ENCODE peak calls at places on chromosomes 3 and 15, in ten cellular contexts. One of them, this sample, is unnamed.

GRCh38 chr15:64877435-64877834 is 34.3 kb upstream of the ANKDD1A start:
- DNase-seq in upper lobe of left lung: peak
- DNase-seq in ovary: peak
- DNase-seq in IMR-90: no peak
- DNase-seq in NB4: peak
- DNase-seq in GM12892: no peak
- DNase-seq in gastrocnemius medialis: peak
- DNase-seq in stomach: peak
- DNase-seq in H54: peak
- DNase-seq in erythroblast: no peak
- DNase-seq in this sample: peak

GRCh38 chr15:33226559-33227181 is 32.2 kb upstream of the FMN1 start:
- DNase-seq in upper lobe of left lung: peak
- DNase-seq in ovary: no peak
- DNase-seq in IMR-90: no peak
- DNase-seq in NB4: peak
- DNase-seq in GM12892: no peak
- DNase-seq in gastrocnemius medialis: peak
- DNase-seq in stomach: peak
- DNase-seq in H54: peak
- DNase-seq in erythroblast: peak
- DNase-seq in this sample: peak

GRCh38 chr15:91209318-91209717 is 109.3 kb downstream of the SV2B start:
- DNase-seq in upper lobe of left lung: peak
- DNase-seq in ovary: no peak
- DNase-seq in IMR-90: no peak
- DNase-seq in NB4: no peak
- DNase-seq in GM12892: no peak
- DNase-seq in gastrocnemius medialis: no peak
- DNase-seq in stomach: no peak
- DNase-seq in H54: no peak
- DNase-seq in erythroblast: no peak
- DNase-seq in this sample: no peak

GRCh38 chr15:83904107-83904720 is 250.3 kb downstream of the ADAMTSL3 start:
- DNase-seq in upper lobe of left lung: no peak
- DNase-seq in ovary: peak
- DNase-seq in IMR-90: peak
- DNase-seq in NB4: peak
- DNase-seq in GM12892: no peak
- DNase-seq in gastrocnemius medialis: no peak
- DNase-seq in stomach: no peak
- DNase-seq in H54: no peak
- DNase-seq in erythroblast: no peak
- DNase-seq in this sample: no peak

GRCh38 chr15:59492389-59493377 is 54.7 kb downstream of the FAM81A start:
- DNase-seq in upper lobe of left lung: peak
- DNase-seq in ovary: peak
- DNase-seq in IMR-90: peak
- DNase-seq in NB4: peak
- DNase-seq in GM12892: peak
- DNase-seq in gastrocnemius medialis: peak
- DNase-seq in stomach: peak
- DNase-seq in H54: peak
- DNase-seq in erythroblast: peak
- DNase-seq in this sample: peak

GRCh38 chr15:76060098-76060989 is 559 bp downstream of the TMEM266 start:
- DNase-seq in upper lobe of left lung: no peak
- DNase-seq in ovary: no peak
- DNase-seq in IMR-90: no peak
- DNase-seq in NB4: peak
- DNase-seq in GM12892: peak
- DNase-seq in gastrocnemius medialis: no peak
- DNase-seq in stomach: no peak
- DNase-seq in H54: no peak
- DNase-seq in erythroblast: no peak
- DNase-seq in this sample: no peak

GRCh38 chr3:72155391-72156064 is 370.6 kb upstream of the PROK2 start:
- DNase-seq in upper lobe of left lung: no peak
- DNase-seq in ovary: peak
- DNase-seq in IMR-90: peak
- DNase-seq in NB4: peak
- DNase-seq in GM12892: no peak
- DNase-seq in gastrocnemius medialis: peak
- DNase-seq in stomach: peak
- DNase-seq in H54: peak
- DNase-seq in erythroblast: no peak
- DNase-seq in this sample: peak

GRCh38 chr15:60444289-60444912 is 34.5 kb downstream of the ICE2 start:
- DNase-seq in upper lobe of left lung: no peak
- DNase-seq in ovary: no peak
- DNase-seq in IMR-90: peak
- DNase-seq in NB4: peak
- DNase-seq in GM12892: no peak
- DNase-seq in gastrocnemius medialis: no peak
- DNase-seq in stomach: no peak
- DNase-seq in H54: no peak
- DNase-seq in erythroblast: no peak
- DNase-seq in this sample: no peak

GRCh38 chr3:141998674-141999290 is 122.3 kb downstream of the ATP1B3 start:
- DNase-seq in upper lobe of left lung: no peak
- DNase-seq in ovary: no peak
- DNase-seq in IMR-90: peak
- DNase-seq in NB4: peak
- DNase-seq in GM12892: no peak
- DNase-seq in gastrocnemius medialis: no peak
- DNase-seq in stomach: no peak
- DNase-seq in H54: no peak
- DNase-seq in erythroblast: peak
- DNase-seq in this sample: no peak

GRCh38 chr15:31390777-31391486 is 64.3 kb downstream of the KLF13 start:
- DNase-seq in upper lobe of left lung: no peak
- DNase-seq in ovary: no peak
- DNase-seq in IMR-90: no peak
- DNase-seq in NB4: no peak
- DNase-seq in GM12892: no peak
- DNase-seq in gastrocnemius medialis: no peak
- DNase-seq in stomach: no peak
- DNase-seq in H54: no peak
- DNase-seq in erythroblast: no peak
- DNase-seq in this sample: no peak

GRCh38 chr3:143775401-143775970 is 72.8 kb downstream of the SLC9A9 start:
- DNase-seq in upper lobe of left lung: no peak
- DNase-seq in ovary: no peak
- DNase-seq in IMR-90: peak
- DNase-seq in NB4: peak
- DNase-seq in GM12892: peak
- DNase-seq in gastrocnemius medialis: no peak
- DNase-seq in stomach: no peak
- DNase-seq in H54: peak
- DNase-seq in erythroblast: peak
- DNase-seq in this sample: no peak

GRCh38 chr3:59442056-59442455 is 392.2 kb upstream of the CFAP20DC start:
- DNase-seq in upper lobe of left lung: no peak
- DNase-seq in ovary: no peak
- DNase-seq in IMR-90: no peak
- DNase-seq in NB4: no peak
- DNase-seq in GM12892: no peak
- DNase-seq in gastrocnemius medialis: no peak
- DNase-seq in stomach: no peak
- DNase-seq in H54: no peak
- DNase-seq in erythroblast: no peak
- DNase-seq in this sample: no peak

DNA sequence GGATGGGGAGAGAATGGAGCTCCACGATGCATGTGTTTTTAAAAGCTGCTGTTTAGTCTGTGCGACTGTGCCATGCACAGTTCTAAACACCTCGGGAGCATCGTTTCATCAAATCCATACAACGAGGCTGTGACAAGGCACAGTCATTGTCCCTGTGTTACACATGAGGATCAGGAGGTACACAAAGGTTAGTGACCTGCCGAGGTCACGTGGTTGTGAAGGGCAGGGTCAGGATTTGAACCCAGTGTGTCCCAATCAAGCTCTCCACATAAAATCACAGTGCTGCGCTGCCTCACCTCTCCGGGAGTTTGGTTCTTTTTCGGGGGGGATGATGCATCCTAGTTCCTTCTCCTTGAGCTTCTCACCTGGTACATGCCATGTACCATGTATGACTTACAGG is 18.7 kb upstream of the KIF23 start:
- DNase-seq in upper lobe of left lung: no peak
- DNase-seq in ovary: no peak
- DNase-seq in IMR-90: no peak
- DNase-seq in NB4: no peak
- DNase-seq in GM12892: no peak
- DNase-seq in gastrocnemius medialis: no peak
- DNase-seq in stomach: no peak
- DNase-seq in H54: no peak
- DNase-seq in erythroblast: no peak
- DNase-seq in this sample: no peak
- TF ChIP-seq POLR2A in upper lobe of left lung: no peak
- TF ChIP-seq POLR2A in ovary: no peak
- TF ChIP-seq POLR2A in IMR-90: no peak
- TF ChIP-seq POLR2A in NB4: no peak
- TF ChIP-seq POLR2A in GM12892: no peak
- TF ChIP-seq POLR2A in gastrocnemius medialis: no peak
- TF ChIP-seq POLR2A in stomach: no peak
- TF ChIP-seq POLR2A in H54: no peak
- TF ChIP-seq POLR2A in erythroblast: no peak
- TF ChIP-seq POLR2A in this sample: no peak

DNA sequence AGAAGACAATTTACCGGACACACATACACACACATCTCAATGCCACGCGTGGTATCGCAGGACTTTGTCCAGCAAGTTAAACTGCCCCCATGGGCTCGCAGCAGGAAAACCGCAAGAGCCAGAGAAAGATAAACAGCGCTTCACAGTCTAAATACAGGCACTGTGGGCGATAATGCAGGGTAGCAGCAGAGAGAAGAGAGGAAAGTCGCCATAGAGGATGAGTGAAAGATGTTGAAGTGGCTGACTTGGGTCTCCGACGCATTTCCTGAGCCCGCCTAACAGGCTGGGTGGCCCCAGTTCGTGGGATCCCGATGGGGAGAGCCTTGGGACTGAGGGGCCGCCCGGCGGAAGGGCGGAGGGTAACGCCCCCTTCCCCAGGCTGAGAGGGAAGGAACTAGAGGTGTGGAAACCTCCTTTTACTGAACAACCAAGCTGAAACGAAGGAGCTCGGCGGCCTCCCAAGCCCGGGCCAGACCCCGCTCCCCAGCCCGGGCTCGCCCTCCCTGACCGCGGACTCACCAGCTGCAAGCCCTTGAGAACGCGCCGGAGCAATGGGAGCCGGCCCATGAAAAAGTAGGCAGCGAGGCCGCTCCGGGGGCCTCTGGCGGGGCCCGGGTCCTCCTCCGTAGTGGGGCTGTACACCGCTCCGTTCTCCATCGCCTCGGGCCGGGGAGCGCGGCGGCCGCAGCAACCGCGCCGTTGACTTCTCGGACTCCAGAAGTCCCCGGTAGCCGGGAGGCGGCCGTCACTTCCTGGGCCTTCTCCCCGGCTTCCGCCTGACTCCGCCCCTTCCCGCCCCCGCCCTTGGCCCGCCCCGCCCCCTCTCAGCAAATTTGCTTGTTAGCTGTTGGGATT is at the start of gene CMTM6:
- DNase-seq in upper lobe of left lung: peak
- DNase-seq in ovary: peak
- DNase-seq in IMR-90: peak
- DNase-seq in NB4: peak
- DNase-seq in GM12892: peak
- DNase-seq in gastrocnemius medialis: peak
- DNase-seq in stomach: peak
- DNase-seq in H54: peak
- DNase-seq in erythroblast: peak
- DNase-seq in this sample: peak
- TF ChIP-seq POLR2A in upper lobe of left lung: peak
- TF ChIP-seq POLR2A in ovary: peak
- TF ChIP-seq POLR2A in IMR-90: peak
- TF ChIP-seq POLR2A in NB4: peak
- TF ChIP-seq POLR2A in GM12892: peak
- TF ChIP-seq POLR2A in gastrocnemius medialis: peak
- TF ChIP-seq POLR2A in stomach: no peak
- TF ChIP-seq POLR2A in H54: peak
- TF ChIP-seq POLR2A in erythroblast: peak
- TF ChIP-seq POLR2A in this sample: peak

DNA sequence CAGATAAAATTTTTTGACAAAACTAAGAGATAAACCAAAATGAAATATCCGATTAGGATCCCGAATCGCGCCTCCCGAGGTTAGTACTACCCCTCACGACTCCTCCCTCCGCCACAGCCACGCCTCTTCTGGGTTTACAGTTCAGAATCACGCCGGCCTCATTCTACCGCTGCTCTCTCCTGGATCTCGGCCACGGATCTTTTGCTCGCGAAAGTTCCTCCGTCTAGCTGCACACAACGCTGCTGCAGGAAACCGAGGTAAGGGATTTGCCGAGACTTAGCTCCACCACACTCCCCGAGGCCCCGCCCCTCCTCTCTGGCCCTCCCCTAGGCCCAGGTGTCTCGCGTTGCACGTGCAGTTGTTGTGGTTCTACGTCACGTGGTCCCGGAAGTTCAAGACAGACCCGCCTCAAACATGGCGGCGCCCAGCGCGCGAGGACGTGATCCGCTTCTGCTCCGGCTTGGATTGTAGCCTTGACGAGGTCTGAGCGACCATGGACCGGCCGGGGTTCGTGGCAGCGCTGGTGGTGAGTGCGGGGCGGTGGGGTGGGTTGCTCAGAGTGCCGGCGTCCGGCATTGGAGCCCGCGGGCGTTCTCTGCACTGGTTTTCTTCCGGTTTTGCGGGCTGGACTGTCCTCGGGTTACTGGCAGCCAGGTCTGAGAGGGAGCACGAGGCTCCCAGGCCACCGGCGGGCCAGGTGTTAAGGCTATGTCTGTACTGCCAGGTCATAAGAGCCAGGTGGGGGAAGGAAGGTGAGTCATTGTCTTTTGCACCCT is at the start of gene SLC25A26:
- DNase-seq in upper lobe of left lung: peak
- DNase-seq in ovary: peak
- DNase-seq in IMR-90: peak
- DNase-seq in NB4: peak
- DNase-seq in GM12892: peak
- DNase-seq in gastrocnemius medialis: peak
- DNase-seq in stomach: peak
- DNase-seq in H54: peak
- DNase-seq in erythroblast: peak
- DNase-seq in this sample: peak
- TF ChIP-seq POLR2A in upper lobe of left lung: peak
- TF ChIP-seq POLR2A in ovary: no peak
- TF ChIP-seq POLR2A in IMR-90: peak
- TF ChIP-seq POLR2A in NB4: peak
- TF ChIP-seq POLR2A in GM12892: peak
- TF ChIP-seq POLR2A in gastrocnemius medialis: peak
- TF ChIP-seq POLR2A in stomach: no peak
- TF ChIP-seq POLR2A in H54: peak
- TF ChIP-seq POLR2A in erythroblast: peak
- TF ChIP-seq POLR2A in this sample: no peak

GRCh38 chr3:197791120-197792018 is at the start of gene LRCH3:
- DNase-seq in upper lobe of left lung: peak
- DNase-seq in ovary: peak
- DNase-seq in IMR-90: peak
- DNase-seq in NB4: peak
- DNase-seq in GM12892: peak
- DNase-seq in gastrocnemius medialis: peak
- DNase-seq in stomach: peak
- DNase-seq in H54: peak
- DNase-seq in erythroblast: peak
- DNase-seq in this sample: peak
- TF ChIP-seq POLR2A in upper lobe of left lung: peak
- TF ChIP-seq POLR2A in ovary: peak
- TF ChIP-seq POLR2A in IMR-90: peak
- TF ChIP-seq POLR2A in NB4: peak
- TF ChIP-seq POLR2A in GM12892: peak
- TF ChIP-seq POLR2A in gastrocnemius medialis: peak
- TF ChIP-seq POLR2A in stomach: no peak
- TF ChIP-seq POLR2A in H54: peak
- TF ChIP-seq POLR2A in erythroblast: peak
- TF ChIP-seq POLR2A in this sample: peak

This sample was measured in heart left ventricle.